ENCODE peak calls at places on chromosomes 3 and 15, in five cellular contexts. I is GM23248, T is psoas muscle, R is astrocyte of the spinal cord, H is mammary epithelial cell. X is an unnamed sample.

GRCh38 chr15:81152799-81153198 is 18.7 kb downstream of the CFAP161 start:
- DNase-seq in I (peak; percentile 80), T (no peak), R (no peak), H (peak; percentile 26), X (peak; percentile 62)

GRCh38 chr15:45804028-45804427 is 169.2 kb downstream of the SQOR start:
- DNase-seq in I (no peak), T (no peak), R (no peak), H (no peak), X (no peak)

GRCh38 chr15:63381301-63382192 is at the start of gene CA12:
- DNase-seq in I (peak; percentile 72), T (peak; percentile 63), R (peak; percentile 66), H (peak; percentile 56), X (peak; percentile 67)

GRCh38 chr15:32657198-32657886 is 15.8 kb downstream of the SCG5 start:
- DNase-seq in I (no peak), T (no peak), R (peak; percentile 19), H (peak; percentile 69), X (peak; percentile 84)

GRCh38 chr3:48268381-48268935 is 27.6 kb downstream of the ZNF589 start:
- DNase-seq in I (no peak), T (no peak), R (no peak), H (peak; percentile 99), X (peak; percentile 99)

GRCh38 chr3:17120115-17120514 is 235.4 kb downstream of the PLCL2 start:
- DNase-seq in I (no peak), T (no peak), R (no peak), H (no peak), X (no peak)

GRCh38 chr3:76873509-76874242 is 166.2 kb upstream of the ROBO2 start:
- DNase-seq in I (no peak), T (no peak), R (no peak), H (no peak), X (no peak)

GRCh38 chr3:30475038-30475808 is 131.2 kb upstream of the TGFBR2 start:
- DNase-seq in I (no peak), T (no peak), R (no peak), H (peak; percentile 79), X (peak; percentile 86)

GRCh38 chr3:33174711-33175409 is 43.8 kb downstream of the SUSD5 start:
- DNase-seq in I (no peak), T (no peak), R (peak; percentile 53), H (no peak), X (no peak)

GRCh38 chr3:4983739-4984510 is 4.7 kb downstream of the BHLHE40 start:
- DNase-seq in I (peak; percentile 93), T (peak; percentile 74), R (peak; percentile 94), H (peak; percentile 89), X (peak; percentile 85)

GRCh38 chr3:107794664-107795443 is 272.1 kb downstream of the BBX start:
- DNase-seq in I (peak; percentile 35), T (no peak), R (no peak), H (no peak), X (no peak)

GRCh38 chr3:115877647-115877934 is 254.3 kb downstream of the GAP43 start:
- DNase-seq in I (no peak), T (no peak), R (no peak), H (no peak), X (no peak)

GRCh38 chr3:168165390-168166269 is 69.9 kb upstream of the GOLIM4 start:
- DNase-seq in I (peak; percentile 86), T (no peak), R (peak; percentile 75), H (peak; percentile 53), X (peak; percentile 73)

GRCh38 chr3:173913985-173914421 is 516.5 kb downstream of the NLGN1 start:
- DNase-seq in I (peak; percentile 40), T (no peak), R (peak; percentile 46), H (no peak), X (no peak)

GRCh38 chr3:132038198-132038825 is 3.5 kb upstream of the CPNE4 start:
- DNase-seq in I (peak; percentile 64), T (no peak), R (peak; percentile 44), H (peak; percentile 49), X (peak; percentile 52)

GRCh38 chr3:4492240-4493007 is 724 bp upstream of the ITPR1 start:
- DNase-seq in I (peak; percentile 84), T (peak; percentile 63), R (peak; percentile 63), H (peak; percentile 80), X (peak; percentile 86)

GRCh38 chr3:122777077-122777476 is 16.6 kb downstream of the HSPBAP1 start:
- DNase-seq in I (no peak), T (no peak), R (no peak), H (no peak), X (no peak)

GRCh38 chr3:122773856-122774535 is 19.6 kb downstream of the HSPBAP1 start:
- DNase-seq in I (no peak), T (no peak), R (no peak), H (no peak), X (no peak)

GRCh38 chr3:122776675-122777074 is 17.0 kb downstream of the HSPBAP1 start:
- DNase-seq in I (no peak), T (no peak), R (no peak), H (no peak), X (no peak)

GRCh38 chr3:122774564-122774963 is 19.1 kb downstream of the HSPBAP1 start:
- DNase-seq in I (peak; percentile 61), T (no peak), R (no peak), H (peak; percentile 40), X (peak; percentile 65)

GRCh38 chr3:122777563-122777962 is 16.1 kb downstream of the HSPBAP1 start:
- DNase-seq in I (no peak), T (no peak), R (no peak), H (no peak), X (no peak)
- H3K4me3 ChIP-seq in I (no peak overlapping the region), T (peak overlapping the region; percentile 42), R (no peak overlapping the region), H (no peak overlapping the region), X (no peak overlapping the region)

DNA sequence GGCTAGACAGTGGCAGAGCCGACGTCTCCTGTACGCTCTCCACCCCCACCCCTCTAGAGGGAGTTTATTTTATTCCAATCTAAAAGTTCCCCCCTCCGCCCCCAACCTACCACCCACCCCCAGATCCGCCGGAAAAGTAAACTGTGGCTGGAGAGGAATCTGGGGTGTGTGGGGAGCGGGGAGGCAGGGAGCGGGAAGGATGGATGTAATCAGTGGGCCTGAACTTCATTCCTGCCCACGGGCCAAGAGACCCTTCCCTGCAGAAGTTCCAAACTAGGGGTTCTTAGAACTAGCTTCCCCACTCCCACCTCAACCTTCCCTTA is 547 bp upstream of the CSRNP1 start:
- DNase-seq in I (no peak), T (no peak), R (no peak), H (no peak), X (no peak)
- H3K4me3 ChIP-seq in I (peak overlapping the region; percentile 59), T (peak overlapping the region; percentile 93), R (peak overlapping the region; percentile 24), H (peak overlapping the region; percentile 46), X (peak overlapping the region; percentile 21)

GRCh38 chr15:67077641-67078215 is 12.3 kb downstream of the SMAD3 start:
- DNase-seq in I (no peak), T (peak; percentile 60), R (no peak), H (no peak), X (peak; percentile 49)
- H3K4me3 ChIP-seq in I (no peak overlapping the region), T (peak overlapping the region; percentile 4), R (no peak overlapping the region), H (no peak overlapping the region), X (no peak overlapping the region)

GRCh38 chr15:72380743-72381142 is 4.9 kb upstream of the HEXA start:
- DNase-seq in I (no peak), T (no peak), R (no peak), H (no peak), X (no peak)

GRCh38 chr15:72379856-72380255 is 4.0 kb upstream of the HEXA start:
- DNase-seq in I (no peak), T (no peak), R (no peak), H (no peak), X (no peak)

GRCh38 chr15:72375501-72375845 is 341 bp downstream of the HEXA start:
- DNase-seq in I (no peak), T (no peak), R (no peak), H (no peak), X (peak; percentile 40)

DNA sequence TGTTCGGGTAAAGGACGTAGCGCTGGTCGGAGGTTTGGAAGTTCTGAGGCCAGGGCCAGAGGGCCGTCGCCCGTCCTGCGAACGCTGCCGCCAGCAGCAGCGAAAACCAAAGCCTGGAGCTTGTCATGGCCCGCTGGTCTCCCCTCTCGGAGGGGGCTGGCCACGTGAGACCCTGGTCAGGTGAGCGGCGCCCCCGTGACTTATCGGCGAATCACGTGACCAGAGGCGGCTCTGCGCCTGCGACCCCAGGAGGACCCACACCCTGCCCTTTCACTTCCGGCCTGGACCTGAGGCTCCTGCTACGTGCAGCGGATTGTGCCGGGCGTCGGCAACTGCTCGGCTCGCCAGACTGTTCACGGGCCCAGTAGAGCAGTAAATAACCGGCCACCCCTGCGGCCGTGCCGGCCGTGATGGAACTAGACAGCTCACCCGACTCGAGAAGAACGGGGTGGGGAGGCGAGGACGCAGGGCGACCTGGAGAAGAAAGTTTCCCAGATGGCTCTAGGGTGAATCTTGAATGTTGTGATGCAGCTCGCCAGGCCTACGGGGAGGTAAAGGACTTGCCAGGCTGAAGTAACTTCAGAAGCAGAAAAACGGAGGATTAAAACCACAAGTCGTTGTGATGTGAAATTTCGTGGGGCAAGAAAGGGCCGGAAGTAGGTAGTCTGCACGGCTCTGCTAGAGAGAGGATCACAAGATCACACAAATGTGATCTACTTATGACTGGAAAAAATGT is at the start of gene HEXA:
- DNase-seq in I (peak; percentile 95), T (peak; percentile 100), R (peak; percentile 97), H (peak; percentile 84), X (peak; percentile 52)
- H3K4me3 ChIP-seq in I (peak within 1 kb of the TSS; percentile 96), T (peak within 1 kb of the TSS; percentile 93), R (peak within 1 kb of the TSS; percentile 74), H (peak within 1 kb of the TSS; percentile 76), X (peak within 1 kb of the TSS; percentile 54)

GRCh38 chr3:42670670-42671069 is 14.7 kb upstream of the KLHL40 start:
- DNase-seq in I (peak; percentile 38), T (no peak), R (no peak), H (no peak), X (no peak)

GRCh38 chr3:42673082-42673481 is 12.3 kb upstream of the KLHL40 start:
- DNase-seq in I (no peak), T (no peak), R (no peak), H (no peak), X (no peak)

GRCh38 chr3:42670051-42670576 is 15.2 kb upstream of the KLHL40 start:
- DNase-seq in I (no peak), T (no peak), R (no peak), H (no peak), X (no peak)

GRCh38 chr3:42674151-42674550 is 11.2 kb upstream of the KLHL40 start:
- DNase-seq in I (no peak), T (no peak), R (no peak), H (no peak), X (no peak)

GRCh38 chr3:42672495-42672894 is 12.8 kb upstream of the KLHL40 start:
- DNase-seq in I (no peak), T (no peak), R (no peak), H (no peak), X (no peak)
- H3K4me3 ChIP-seq in I (no peak overlapping the region), T (no peak overlapping the region), R (no peak overlapping the region), H (no peak overlapping the region), X (no peak overlapping the region)

DNA sequence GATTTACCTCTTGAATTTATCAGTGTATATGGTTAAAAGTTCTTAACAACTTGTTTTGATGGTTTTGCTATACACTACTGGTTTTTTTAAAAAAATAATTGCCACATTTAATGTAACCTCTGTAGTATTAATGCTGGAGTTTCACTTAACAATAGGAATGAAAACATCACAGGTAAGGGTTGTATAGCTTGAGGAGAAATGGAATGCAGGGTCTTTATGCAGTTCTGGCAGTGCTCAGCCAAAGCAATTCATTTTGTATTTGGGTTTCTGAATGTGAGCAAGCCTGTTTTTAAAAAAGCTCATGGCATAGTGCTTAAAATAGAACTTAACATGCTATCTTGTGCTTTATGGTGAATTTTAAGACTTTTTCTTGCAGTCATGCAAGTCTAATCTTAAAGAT is 8.8 kb downstream of the PIAS1 start:
- DNase-seq in I (no peak), T (no peak), R (no peak), H (no peak), X (no peak)
- H3K4me3 ChIP-seq in I (no peak overlapping the region), T (no peak overlapping the region), R (no peak overlapping the region), H (no peak overlapping the region), X (no peak overlapping the region)

GRCh38 chr3:29337565-29337964 is 56.7 kb downstream of the RBMS3 start:
- DNase-seq in I (no peak), T (no peak), R (no peak), H (no peak), X (no peak)
- H3K4me3 ChIP-seq in I (no peak overlapping the region), T (no peak overlapping the region), R (no peak overlapping the region), H (no peak overlapping the region), X (no peak overlapping the region)

X was measured in bronchial epithelial cell.